ENCODE peak calls at places on chromosomes 12 and 14, in nine cellular contexts. P is AG20443; U is spleen; J is NCI-H524; Q is effector memory CD4-positive, alpha-beta T cell; S is HCEC 1CT; R is T-helper 2 cell; A is foreskin fibroblast; Y is endothelial cell. G is an unnamed sample.

GRCh38 chr12:56634242-56634836 is 4.2 kb upstream of the BAZ2A start:
- DNase-seq in A (peak), R (peak), P (no peak), S (no peak), Q (peak), Y (peak), J (peak), U (peak), G (peak)

GRCh38 chr12:114311966-114312365 is 94.0 kb downstream of the TBX5 start:
- DNase-seq in S (no peak), U (no peak), Y (no peak), J (no peak), A (peak), P (peak), R (no peak), Q (no peak), G (no peak)

GRCh38 chr12:68633614-68634558 is 23.2 kb downstream of the RAP1B start:
- DNase-seq in Q (no peak), J (no peak), P (no peak), A (no peak), U (no peak), R (no peak), Y (no peak), S (no peak), G (no peak)

GRCh38 chr14:52080171-52080800 is 11.4 kb upstream of the NID2 start:
- DNase-seq in U (no peak), S (peak), R (no peak), J (no peak), Y (no peak), Q (no peak), A (peak), P (no peak), G (no peak)

GRCh38 chr14:95770777-95771176 is 56.9 kb upstream of the TCL1A start:
- DNase-seq in J (peak), R (no peak), A (no peak), S (no peak), Y (no peak), U (no peak), Q (no peak), P (no peak), G (no peak)

GRCh38 chr14:50882932-50883826 is 11.3 kb downstream of the ABHD12B start:
- DNase-seq in U (no peak), P (no peak), A (no peak), J (no peak), Q (no peak), Y (no peak), S (no peak), R (no peak), G (no peak)

GRCh38 chr12:82730832-82731497 is 44.3 kb downstream of the TMTC2 start:
- DNase-seq in P (peak), R (no peak), S (no peak), U (no peak), J (no peak), Y (no peak), Q (no peak), A (peak), G (no peak)

GRCh38 chr12:76037130-76038105 is 5.8 kb upstream of the PHLDA1 start:
- DNase-seq in Y (peak), U (no peak), S (peak), P (peak), J (peak), A (peak), R (peak), Q (peak), G (no peak)

GRCh38 chr14:105588236-105588860 is 62.0 kb downstream of the TMEM121 start:
- DNase-seq in A (no peak), P (no peak), S (no peak), Y (no peak), U (peak), Q (no peak), R (no peak), J (no peak), G (no peak)

GRCh38 chr12:49043856-49044258 is 16.7 kb downstream of the KMT2D start:
- DNase-seq in J (peak), R (peak), A (peak), U (peak), Q (peak), S (peak), P (peak), Y (peak), G (peak)

GRCh38 chr12:68259318-68259940 is 6.0 kb upstream of the IL22 start:
- DNase-seq in Q (no peak), S (peak), J (no peak), P (peak), R (no peak), U (no peak), Y (no peak), A (peak), G (peak)

GRCh38 chr12:54053625-54054441 is at the start of gene HOXC4:
- DNase-seq in Y (no peak), J (peak), U (no peak), P (peak), Q (no peak), A (peak), R (no peak), S (no peak), G (no peak)

GRCh38 chr12:99911967-99912366 is 72.8 kb downstream of the ANKS1B start:
- DNase-seq in Q (no peak), U (no peak), J (no peak), R (no peak), A (no peak), P (peak), Y (no peak), S (peak), G (no peak)

GRCh38 chr14:88948199-88948598 is 123.7 kb downstream of the TTC8 start:
- DNase-seq in P (no peak), A (no peak), R (no peak), S (no peak), Y (no peak), U (no peak), J (no peak), Q (no peak), G (no peak)

GRCh38 chr12:109167781-109168180 is 51.4 kb downstream of the ACACB start:
- DNase-seq in J (no peak), A (no peak), Y (no peak), P (no peak), S (no peak), Q (no peak), R (no peak), U (no peak), G (no peak)

GRCh38 chr14:72948481-72949138 is 22.3 kb downstream of the DCAF4 start:
- DNase-seq in J (peak), Y (peak), A (peak), P (peak), S (peak), R (peak), U (no peak), Q (peak), G (peak)

GRCh38 chr14:101087614-101088394 is 184.3 kb upstream of the RTL1 start:
- DNase-seq in R (no peak), U (peak), J (no peak), S (no peak), Y (no peak), A (no peak), P (peak), Q (no peak), G (no peak)

GRCh38 chr14:72270341-72270740 is 338.1 kb downstream of the RGS6 start:
- DNase-seq in J (no peak), R (no peak), S (no peak), P (no peak), Y (no peak), U (no peak), Q (no peak), A (no peak), G (no peak)

GRCh38 chr14:77825895-77826519 is 26.1 kb downstream of the ADCK1 start:
- DNase-seq in R (no peak), U (no peak), Q (no peak), S (no peak), Y (no peak), J (no peak), A (no peak), P (no peak), G (no peak)

GRCh38 chr12:110765144-110765543 is 22.5 kb upstream of the PPP1CC start:
- DNase-seq in J (no peak), A (no peak), Q (no peak), Y (no peak), U (no peak), S (no peak), R (no peak), P (no peak), G (no peak)

GRCh38 chr14:43471595-43471994 is 1035.5 kb downstream of the FSCB start:
- DNase-seq in R (no peak), U (no peak), J (no peak), S (no peak), P (no peak), Y (no peak), Q (no peak), A (no peak), G (no peak)

GRCh38 chr12:46372131-46372851 is at the start of gene SLC38A2:
- DNase-seq in Q (peak), A (peak), J (peak), S (peak), U (peak), Y (peak), R (peak), P (peak), G (peak)

GRCh38 chr12:3130053-3130805 is 53.0 kb downstream of the TSPAN9 start:
- DNase-seq in R (no peak), A (no peak), J (no peak), P (no peak), Y (no peak), U (no peak), S (no peak), Q (no peak), G (no peak)